ENCODE peak calls at places on chromosome 18, in four cellular contexts. Y is transverse colon, R is IMR-90, V is sigmoid colon. G is an unnamed sample.

GRCh38 chr18:57970356-57971095 is 73.5 kb upstream of the NEDD4L start:
- DNase-seq in R (no peak), V (no peak), Y (no peak), G (no peak)

GRCh38 chr18:50734886-50735285 is 84.9 kb downstream of the MRO start:
- DNase-seq in Y (no peak), R (no peak), V (no peak), G (no peak)

GRCh38 chr18:2409906-2410305 is 161.4 kb downstream of the METTL4 start:
- DNase-seq in Y (no peak), R (no peak), V (no peak), G (no peak)

GRCh38 chr18:27780061-27780740 is 396.7 kb downstream of the CDH2 start:
- DNase-seq in Y (no peak), V (no peak), R (no peak), G (no peak)

GRCh38 chr18:30971338-30971956 is 71.1 kb downstream of the DSC3 start:
- DNase-seq in R (peak), V (no peak), Y (no peak), G (no peak)

GRCh38 chr18:78984941-78985784 is 5.5 kb downstream of the SALL3 start:
- DNase-seq in Y (no peak), R (no peak), V (no peak), G (peak)

GRCh38 chr18:74410441-74410992 is 46.6 kb downstream of the DIPK1C start:
- DNase-seq in Y (no peak), R (no peak), V (no peak), G (no peak)

GRCh38 chr18:58615150-58616132 is 13.4 kb downstream of the ALPK2 start:
- DNase-seq in R (peak), V (no peak), Y (peak), G (no peak)

GRCh38 chr18:30280861-30281470 is 761.6 kb downstream of the DSC3 start:
- DNase-seq in R (peak), V (no peak), Y (no peak), G (no peak)

GRCh38 chr18:62812891-62813290 is 97.5 kb downstream of the PHLPP1 start:
- DNase-seq in R (no peak), V (no peak), Y (no peak), G (no peak)

GRCh38 chr18:75265255-75265654 is 54.7 kb downstream of the TSHZ1 start:
- DNase-seq in Y (no peak), R (peak), V (no peak), G (no peak)

GRCh38 chr18:74204543-74205152 is 56.3 kb downstream of the TIMM21 start:
- DNase-seq in V (no peak), R (peak), Y (no peak), G (no peak)

GRCh38 chr18:45962461-45962860 is 4.7 kb downstream of the EPG5 start:
- DNase-seq in R (peak), V (no peak), Y (no peak), G (no peak)

GRCh38 chr18:61308795-61309393 is 24.3 kb upstream of the CDH20 start:
- DNase-seq in V (no peak), Y (no peak), R (peak), G (no peak)

GRCh38 chr18:60982296-60982695 is 350.9 kb upstream of the CDH20 start:
- DNase-seq in Y (no peak), R (no peak), V (no peak), G (no peak)

GRCh38 chr18:70190529-70190928 is 15.0 kb downstream of the RTTN start:
- DNase-seq in R (peak), Y (no peak), V (no peak), G (no peak)

GRCh38 chr18:58267493-58267892 is 223.5 kb downstream of the NEDD4L start:
- DNase-seq in R (peak), V (no peak), Y (no peak), G (no peak)

GRCh38 chr18:24121625-24122024 is 17.2 kb upstream of the CABYR start:
- DNase-seq in R (no peak), V (no peak), Y (no peak), G (no peak)

DNA sequence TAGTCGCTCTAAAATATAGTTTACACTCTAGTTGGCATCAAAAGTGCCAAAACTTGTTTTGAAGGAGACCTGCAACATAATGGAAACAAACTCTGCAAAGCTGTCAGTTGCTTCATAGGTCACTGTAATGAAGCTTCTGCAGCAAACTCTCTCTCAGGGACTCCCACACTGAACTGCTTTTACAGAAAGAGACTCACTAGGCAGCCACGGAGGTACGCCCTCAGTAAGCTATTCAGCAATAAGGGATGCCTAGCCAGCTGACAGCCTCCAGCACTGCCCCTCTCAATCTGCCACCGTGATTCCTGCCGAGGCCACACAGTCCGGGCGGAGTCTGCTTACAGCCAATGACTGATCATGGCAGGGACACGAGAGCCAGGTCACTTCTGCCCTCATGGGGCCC is 51.1 kb downstream of the COLEC12 start:
- DNase-seq in R (no peak), V (no peak), Y (no peak), G (no peak)
- TF ChIP-seq POLR2A in R (no peak), V (no peak), Y (no peak), G (no peak)

GRCh38 chr18:21453512-21453862 is 147.0 kb downstream of the ESCO1 start:
- DNase-seq in R (no peak), Y (no peak), V (peak), G (no peak)
- TF ChIP-seq POLR2A in R (no peak), Y (no peak), V (no peak), G (no peak)

GRCh38 chr18:32280911-32281310 is 91.1 kb downstream of the MEP1B start:
- DNase-seq in R (no peak), V (no peak), Y (no peak), G (no peak)
- TF ChIP-seq POLR2A in R (no peak), V (no peak), Y (no peak), G (no peak)

GRCh38 chr18:77124452-77124922 is 8.1 kb downstream of the MBP start:
- DNase-seq in R (no peak), V (peak), Y (no peak), G (no peak)
- TF ChIP-seq POLR2A in R (no peak), V (no peak), Y (no peak), G (no peak)

DNA sequence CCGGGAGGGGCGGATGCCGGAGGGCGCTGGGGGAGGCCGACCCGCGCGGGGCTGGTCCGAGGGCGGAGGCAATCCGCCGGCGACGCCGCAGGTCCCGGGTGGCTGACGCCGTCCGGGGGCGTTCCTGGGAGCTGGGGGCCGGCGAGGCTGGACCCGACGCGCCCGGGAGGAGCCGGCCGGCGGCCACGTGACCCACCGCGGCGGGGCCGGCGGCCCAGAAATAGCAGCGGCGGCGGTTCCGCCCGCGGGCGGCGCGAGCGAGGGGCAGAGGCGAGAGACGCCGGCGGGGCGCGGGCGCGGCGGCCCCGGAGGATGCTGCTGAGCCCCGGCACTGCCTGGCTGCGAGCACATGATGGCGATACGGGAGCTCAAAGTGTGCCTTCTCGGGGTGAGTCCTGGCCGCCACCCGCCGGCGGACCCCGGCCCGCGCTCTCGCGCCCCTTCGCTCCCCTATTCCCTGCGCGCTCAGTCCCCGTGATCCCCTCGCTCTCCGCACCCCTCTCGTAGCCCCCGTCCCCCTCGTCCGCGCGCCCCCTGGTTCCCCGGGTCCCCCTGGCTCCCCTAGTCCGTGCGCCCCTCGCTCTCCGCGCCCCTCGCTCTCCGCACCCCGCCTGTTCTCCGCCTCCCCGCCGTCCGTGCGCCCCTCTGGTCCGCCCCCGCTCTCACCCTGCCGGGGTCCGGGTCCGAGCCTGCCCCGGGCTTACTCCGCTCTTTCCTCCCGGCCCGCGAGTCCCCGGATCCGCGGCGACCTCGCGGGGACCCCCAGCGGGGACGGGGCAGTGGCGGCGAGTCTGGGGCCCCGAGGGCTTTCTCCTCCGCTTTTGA is at the start of gene RAB31:
- DNase-seq in V (peak), R (peak), Y (peak), G (no peak)
- TF ChIP-seq POLR2A in V (no peak), R (peak), Y (peak), G (peak)